ENCODE peak calls at places on chromosomes 2 and 18, in ten cellular contexts. D, Y, B, L, N, J, T, C, U and G are unnamed samples.

GRCh38 chr2:47016172-47016913 is 100.7 kb upstream of the MCFD2 start:
- DNase-seq in D (no peak), Y (no peak), B (peak), L (peak), N (no peak), J (peak), T (no peak), C (no peak), U (peak), G (no peak)

GRCh38 chr2:200239216-200239615 is 67.3 kb upstream of the SPATS2L start:
- DNase-seq in D (no peak), Y (no peak), B (no peak), L (no peak), N (no peak), J (no peak), T (no peak), C (no peak), U (no peak), G (no peak)

GRCh38 chr2:201126308-201127127 is 10.6 kb downstream of the CFLAR start:
- DNase-seq in D (no peak), Y (no peak), B (peak), L (peak), N (no peak), J (peak), T (no peak), C (no peak), U (peak), G (peak)

GRCh38 chr2:142218471-142218870 is 87.7 kb upstream of the LRP1B start:
- DNase-seq in D (no peak), Y (no peak), B (no peak), L (no peak), N (no peak), J (no peak), T (no peak), C (no peak), U (peak), G (no peak)

GRCh38 chr2:80054339-80054675 is 250.2 kb downstream of the LRRTM1 start:
- DNase-seq in D (no peak), Y (no peak), B (peak), L (no peak), N (no peak), J (no peak), T (no peak), C (peak), U (peak), G (no peak)

GRCh38 chr2:223725494-223725893 is 111.9 kb downstream of the AP1S3 start:
- DNase-seq in D (no peak), Y (no peak), B (peak), L (no peak), N (peak), J (peak), T (no peak), C (no peak), U (peak), G (no peak)

GRCh38 chr2:36770542-36771287 is 74.2 kb downstream of the VIT start:
- DNase-seq in D (peak), Y (no peak), B (peak), L (peak), N (no peak), J (peak), T (peak), C (peak), U (peak), G (peak)

GRCh38 chr2:39379643-39380524 is 57.2 kb downstream of the MAP4K3 start:
- DNase-seq in D (no peak), Y (no peak), B (peak), L (peak), N (no peak), J (peak), T (no peak), C (peak), U (peak), G (peak)

GRCh38 chr2:216345846-216346245 is 26.4 kb downstream of the MARCHF4 start:
- DNase-seq in D (no peak), Y (no peak), B (no peak), L (no peak), N (no peak), J (no peak), T (no peak), C (no peak), U (no peak), G (no peak)

GRCh38 chr2:202494300-202494699 is 118.2 kb downstream of the BMPR2 start:
- DNase-seq in D (no peak), Y (no peak), B (peak), L (no peak), N (peak), J (peak), T (no peak), C (no peak), U (peak), G (no peak)

GRCh38 chr2:114119846-114120348 is 230.0 kb downstream of the ACTR3 start:
- DNase-seq in D (no peak), Y (no peak), B (no peak), L (no peak), N (no peak), J (peak), T (no peak), C (no peak), U (peak), G (no peak)

GRCh38 chr18:59950215-59950944 is 50.6 kb downstream of the PMAIP1 start:
- DNase-seq in D (no peak), Y (no peak), B (peak), L (peak), N (no peak), J (no peak), T (no peak), C (no peak), U (peak), G (no peak)

GRCh38 chr2:100757621-100758394 is 62.1 kb upstream of the NPAS2 start:
- DNase-seq in D (no peak), Y (no peak), B (peak), L (no peak), N (no peak), J (peak), T (no peak), C (no peak), U (peak), G (no peak)

GRCh38 chr2:43210467-43211303 is 15.7 kb downstream of the ZFP36L2 start:
- DNase-seq in D (no peak), Y (no peak), B (peak), L (no peak), N (no peak), J (peak), T (no peak), C (no peak), U (peak), G (no peak)

GRCh38 chr2:30155202-30155601 is 8.4 kb downstream of the YPEL5 start:
- DNase-seq in D (no peak), Y (no peak), B (no peak), L (no peak), N (no peak), J (no peak), T (no peak), C (no peak), U (peak), G (no peak)

GRCh38 chr2:171389325-171389724 is 44.5 kb downstream of the METTL8 start:
- DNase-seq in D (no peak), Y (no peak), B (no peak), L (no peak), N (no peak), J (no peak), T (no peak), C (no peak), U (no peak), G (no peak)

GRCh38 chr2:236545814-236546480 is 23.7 kb upstream of the ACKR3 start:
- DNase-seq in D (no peak), Y (no peak), B (no peak), L (no peak), N (no peak), J (no peak), T (no peak), C (no peak), U (no peak), G (peak)

GRCh38 chr2:196853301-196854087 is 44.3 kb upstream of the C2orf66 start:
- DNase-seq in D (no peak), Y (no peak), B (no peak), L (no peak), N (no peak), J (no peak), T (no peak), C (no peak), U (no peak), G (no peak)

GRCh38 chr2:7353571-7353970 is 436.4 kb downstream of the RNF144A start:
- DNase-seq in D (no peak), Y (no peak), B (no peak), L (no peak), N (no peak), J (no peak), T (no peak), C (no peak), U (no peak), G (no peak)

GRCh38 chr2:16281451-16282330 is 341.3 kb downstream of the MYCN start:
- DNase-seq in D (no peak), Y (no peak), B (peak), L (peak), N (peak), J (no peak), T (no peak), C (peak), U (no peak), G (peak)

GRCh38 chr18:31042391-31043181 is at the start of gene DSC3:
- DNase-seq in D (no peak), Y (no peak), B (peak), L (no peak), N (no peak), J (peak), T (peak), C (no peak), U (no peak), G (no peak)

GRCh38 chr2:96839288-96839874 is 4.4 kb downstream of the ANKRD23 start:
- DNase-seq in D (peak), Y (peak), B (no peak), L (no peak), N (no peak), J (no peak), T (peak), C (no peak), U (no peak), G (peak)

GRCh38 chr2:145906356-145906755 is 1386.4 kb upstream of the ZEB2 start:
- DNase-seq in D (no peak), Y (no peak), B (no peak), L (no peak), N (no peak), J (no peak), T (no peak), C (no peak), U (peak), G (no peak)

GRCh38 chr2:54429055-54429454 is 27.1 kb upstream of the SPTBN1 start:
- DNase-seq in D (no peak), Y (no peak), B (peak), L (no peak), N (no peak), J (peak), T (no peak), C (no peak), U (no peak), G (no peak)

GRCh38 chr2:65231892-65232477 is 4.4 kb downstream of the ACTR2 start:
- DNase-seq in D (no peak), Y (no peak), B (no peak), L (no peak), N (no peak), J (peak), T (no peak), C (no peak), U (peak), G (no peak)

GRCh38 chr2:134491796-134492441 is 226.9 kb downstream of the TMEM163 start:
- DNase-seq in D (no peak), Y (no peak), B (no peak), L (peak), N (no peak), J (no peak), T (no peak), C (peak), U (no peak), G (no peak)

GRCh38 chr2:107743274-107743673 is 83.4 kb upstream of the RGPD4 start:
- DNase-seq in D (no peak), Y (no peak), B (no peak), L (no peak), N (no peak), J (no peak), T (no peak), C (no peak), U (no peak), G (no peak)

GRCh38 chr2:173432049-173432754 is 77.5 kb downstream of the CDCA7 start:
- DNase-seq in D (no peak), Y (no peak), B (no peak), L (peak), N (no peak), J (no peak), T (no peak), C (no peak), U (peak), G (no peak)

GRCh38 chr2:194559964-194560363 is 1097.1 kb upstream of the SLC39A10 start:
- DNase-seq in D (no peak), Y (no peak), B (no peak), L (no peak), N (no peak), J (no peak), T (no peak), C (no peak), U (no peak), G (no peak)

GRCh38 chr18:46660955-46661749 is 4.1 kb upstream of the LOXHD1 start:
- DNase-seq in D (no peak), Y (no peak), B (peak), L (no peak), N (peak), J (peak), T (no peak), C (peak), U (peak), G (no peak)

GRCh38 chr18:26510337-26510736 is 38.0 kb downstream of the KCTD1 start:
- DNase-seq in D (no peak), Y (no peak), B (peak), L (no peak), N (no peak), J (peak), T (no peak), C (peak), U (no peak), G (no peak)

GRCh38 chr2:45968946-45969584 is 317.6 kb downstream of the PRKCE start:
- DNase-seq in D (no peak), Y (no peak), B (peak), L (no peak), N (no peak), J (no peak), T (no peak), C (no peak), U (peak), G (no peak)

GRCh38 chr18:54946149-54946581 is 13.1 kb downstream of the CCDC68 start:
- DNase-seq in D (no peak), Y (no peak), B (peak), L (peak), N (no peak), J (no peak), T (no peak), C (no peak), U (peak), G (peak)

GRCh38 chr18:12990128-12990485 is 1.1 kb upstream of the CEP192 start:
- DNase-seq in D (no peak), Y (no peak), B (no peak), L (no peak), N (no peak), J (no peak), T (peak), C (no peak), U (no peak), G (no peak)

GRCh38 chr2:85181093-85181685 is 48.0 kb downstream of the TCF7L1 start:
- DNase-seq in D (no peak), Y (no peak), B (no peak), L (peak), N (no peak), J (peak), T (no peak), C (peak), U (no peak), G (no peak)